ENCODE peak calls at places on chromosomes 16 and 17, in eight cellular contexts. C is lung microvascular endothelial cell; W is COR-L47; U is stimulated activated CD8-positive, alpha-beta memory T cell treated with anti-CD3 and anti-CD28 coated beads, Interleukin-4, amount 100 ng/mL, for 24 hours; D is HCEC 1CT; I is uterus; A is naive thymus-derived CD8-positive, alpha-beta T cell; B is NT2/D1. O is an unnamed sample.

GRCh38 chr17:31401456-31402254 is 10.2 kb downstream of the RAB11FIP4 start:
- DNase-seq in C (no peak), W (no peak), U (no peak), D (no peak), I (no peak), A (no peak), B (no peak), O (no peak)

GRCh38 chr17:36899250-36900129 is 37.8 kb upstream of the LHX1 start:
- DNase-seq in C (no peak), W (no peak), U (no peak), D (no peak), I (no peak), A (no peak), B (no peak), O (no peak)

GRCh38 chr17:2089021-2089422 is 34.1 kb downstream of the HIC1 start:
- DNase-seq in C (peak; percentile 71), W (no peak), U (no peak), D (peak; percentile 50), I (peak; percentile 49), A (no peak), B (no peak), O (no peak)

GRCh38 chr16:24645739-24646645 is 83.5 kb upstream of the TNRC6A start:
- DNase-seq in C (peak; percentile 98), W (no peak), U (no peak), D (peak; percentile 99), I (peak; percentile 56), A (no peak), B (no peak), O (peak; percentile 100)

GRCh38 chr16:53081032-53081424 is 26.2 kb downstream of the CHD9 start:
- DNase-seq in C (no peak), W (no peak), U (no peak), D (no peak), I (no peak), A (no peak), B (no peak), O (no peak)

GRCh38 chr17:57519199-57519598 is 225.9 kb downstream of the CCDC182 start:
- DNase-seq in C (no peak), W (no peak), U (no peak), D (no peak), I (no peak), A (no peak), B (peak; percentile 33), O (no peak)

GRCh38 chr17:6257339-6257738 is 177.6 kb downstream of the AIPL1 start:
- DNase-seq in C (peak; percentile 89), W (no peak), U (no peak), D (no peak), I (no peak), A (no peak), B (no peak), O (no peak)

GRCh38 chr16:86145669-86146068 is 246.7 kb downstream of the IRF8 start:
- DNase-seq in C (no peak), W (no peak), U (no peak), D (no peak), I (no peak), A (no peak), B (no peak), O (no peak)

GRCh38 chr17:65051922-65052321 is 4.6 kb downstream of the GNA13 start:
- DNase-seq in C (no peak), W (no peak), U (no peak), D (no peak), I (no peak), A (no peak), B (no peak), O (no peak)

GRCh38 chr16:61681673-61682072 is 354.6 kb downstream of the CDH8 start:
- DNase-seq in C (no peak), W (no peak), U (no peak), D (no peak), I (no peak), A (no peak), B (no peak), O (no peak)

GRCh38 chr17:74962622-74963394 is 9.8 kb downstream of the HID1 start:
- DNase-seq in C (no peak), W (no peak), U (no peak), D (no peak), I (no peak), A (no peak), B (no peak), O (no peak)

GRCh38 chr17:67376892-67377726 is at the start of gene PITPNC1:
- DNase-seq in C (peak; percentile 90), W (peak; percentile 83), U (peak; percentile 82), D (peak; percentile 89), I (peak; percentile 81), A (peak; percentile 90), B (peak; percentile 65), O (peak; percentile 79)

GRCh38 chr16:68981971-68982370 is 123.5 kb upstream of the HAS3 start:
- DNase-seq in C (no peak), W (no peak), U (no peak), D (no peak), I (no peak), A (no peak), B (no peak), O (no peak)

GRCh38 chr17:33689725-33690124 is 396.6 kb upstream of the ASIC2 start:
- DNase-seq in C (no peak), W (no peak), U (no peak), D (no peak), I (no peak), A (no peak), B (no peak), O (no peak)

GRCh38 chr17:78925662-78926555 is 722 bp upstream of the TIMP2 start:
- DNase-seq in C (peak; percentile 86), W (no peak), U (no peak), D (peak; percentile 95), I (peak; percentile 95), A (no peak), B (no peak), O (peak; percentile 52)

GRCh38 chr17:8719291-8720246 is 25.1 kb downstream of the CCDC42 start:
- DNase-seq in C (no peak), W (no peak), U (no peak), D (no peak), I (no peak), A (no peak), B (no peak), O (no peak)

GRCh38 chr16:23874613-23875294 is 39.0 kb downstream of the PRKCB start:
- DNase-seq in C (no peak), W (no peak), U (no peak), D (no peak), I (no peak), A (no peak), B (no peak), O (no peak)

GRCh38 chr17:46769531-46770438 is 48.7 kb downstream of the WNT3 start:
- DNase-seq in C (no peak), W (no peak), U (no peak), D (no peak), I (no peak), A (no peak), B (no peak), O (no peak)

GRCh38 chr17:75549246-75550138 is 24.0 kb downstream of the LLGL2 start:
- DNase-seq in C (no peak), W (peak; percentile 91), U (no peak), D (no peak), I (no peak), A (no peak), B (no peak), O (no peak)

GRCh38 chr17:34242976-34243731 is 11.9 kb upstream of the CCL2 start:
- DNase-seq in C (peak; percentile 65), W (no peak), U (no peak), D (no peak), I (no peak), A (no peak), B (no peak), O (no peak)

GRCh38 chr16:56657555-56658430 is at the start of gene MT1F:
- DNase-seq in C (peak; percentile 50), W (peak; percentile 28), U (peak; percentile 61), D (no peak), I (peak; percentile 55), A (peak; percentile 69), B (peak; percentile 90), O (no peak)

GRCh38 chr16:79286646-79287423 is 313.7 kb downstream of the MAF start:
- DNase-seq in C (no peak), W (peak; percentile 75), U (no peak), D (no peak), I (no peak), A (no peak), B (no peak), O (no peak)

GRCh38 chr16:9061358-9061813 is 30.1 kb upstream of the HAPSTR1 start:
- DNase-seq in C (no peak), W (no peak), U (no peak), D (peak; percentile 81), I (peak; percentile 17), A (no peak), B (no peak), O (peak; percentile 68)

GRCh38 chr17:10130263-10130662 is 68.1 kb downstream of the GAS7 start:
- DNase-seq in C (no peak), W (no peak), U (no peak), D (no peak), I (no peak), A (no peak), B (no peak), O (no peak)

GRCh38 chr17:71438631-71439146 is 682.1 kb upstream of the SOX9 start:
- DNase-seq in C (peak; percentile 1), W (peak; percentile 4), U (no peak), D (peak; percentile 96), I (no peak), A (no peak), B (no peak), O (peak; percentile 97)

GRCh38 chr17:2436516-2436915 is 35.7 kb upstream of the MNT start:
- DNase-seq in C (no peak), W (peak; percentile 22), U (no peak), D (no peak), I (no peak), A (no peak), B (no peak), O (no peak)

GRCh38 chr16:73202176-73202729 is 154.3 kb upstream of the ZFHX3 start:
- DNase-seq in C (no peak), W (no peak), U (no peak), D (peak; percentile 92), I (no peak), A (no peak), B (no peak), O (peak; percentile 70)

GRCh38 chr17:7355053-7355452 is at the start of gene TMEM95:
- DNase-seq in C (no peak), W (no peak), U (no peak), D (no peak), I (no peak), A (no peak), B (no peak), O (no peak)

GRCh38 chr17:68435876-68436842 is 21.1 kb downstream of the WIPI1 start:
- DNase-seq in C (peak; percentile 85), W (peak; percentile 59), U (peak; percentile 70), D (peak; percentile 77), I (peak; percentile 84), A (peak; percentile 88), B (peak; percentile 63), O (peak; percentile 63)

GRCh38 chr16:86809458-86809955 is 231.2 kb downstream of the FOXL1 start:
- DNase-seq in C (no peak), W (no peak), U (no peak), D (peak; percentile 70), I (no peak), A (no peak), B (no peak), O (peak; percentile 93)

GRCh38 chr16:30054451-30054850 is 11.1 kb upstream of the ALDOA start:
- DNase-seq in C (no peak), W (no peak), U (no peak), D (no peak), I (no peak), A (no peak), B (no peak), O (no peak)

GRCh38 chr17:17749025-17749772 is 67.9 kb downstream of the RAI1 start:
- DNase-seq in C (no peak), W (no peak), U (no peak), D (no peak), I (no peak), A (no peak), B (no peak), O (no peak)

GRCh38 chr17:50542795-50543774 is 3.9 kb upstream of the SPATA20 start:
- DNase-seq in C (no peak), W (no peak), U (no peak), D (no peak), I (no peak), A (no peak), B (no peak), O (no peak)

GRCh38 chr16:8577678-8578304 is 12.5 kb downstream of the TMEM114 start:
- DNase-seq in C (no peak), W (no peak), U (no peak), D (no peak), I (no peak), A (no peak), B (no peak), O (no peak)